ENCODE peak calls at places on chromosomes 12 and 14, in nine cellular contexts. S is HEK293T; J is GM13976; C is IMR-90; G is NCI-H69; I is NT2/D1; U is activated CD4-positive, alpha-beta T cell treated with anti-CD3 and anti-CD28 coated beads for 48 hours; E is HS-5; Q is hepatocyte. K is an unnamed sample.

GRCh38 chr12:115691123-115691522 is 586.4 kb downstream of the MED13L start:
- DNase-seq in C (no peak), Q (peak), J (no peak), I (no peak), S (no peak), G (no peak), E (no peak), U (no peak), K (no peak)

GRCh38 chr12:29241821-29242591 is 92.9 kb downstream of the FAR2 start:
- DNase-seq in G (no peak), S (peak), C (peak), I (no peak), J (peak), U (peak), E (peak), Q (peak), K (no peak)

GRCh38 chr12:60266381-60266852 is 670.6 kb downstream of the SLC16A7 start:
- DNase-seq in C (peak), G (no peak), Q (peak), I (no peak), U (no peak), J (no peak), S (no peak), E (peak), K (no peak)

GRCh38 chr14:24369907-24370687 is 2.1 kb downstream of the NFATC4 start:
- DNase-seq in E (no peak), S (no peak), Q (no peak), U (no peak), I (no peak), C (no peak), G (no peak), J (no peak), K (no peak)

GRCh38 chr12:27437839-27438238 is 8.7 kb upstream of the SMCO2 start:
- DNase-seq in C (no peak), Q (no peak), G (no peak), S (no peak), J (no peak), U (no peak), I (no peak), E (no peak), K (no peak)

GRCh38 chr14:65495196-65495595 is 82.7 kb downstream of the FUT8 start:
- DNase-seq in J (no peak), G (no peak), E (no peak), I (no peak), U (no peak), Q (no peak), S (no peak), C (peak), K (no peak)

GRCh38 chr12:121145221-121145620 is 12.5 kb downstream of the P2RX7 start:
- DNase-seq in I (no peak), S (no peak), C (peak), U (peak), G (no peak), E (no peak), J (no peak), Q (no peak), K (no peak)

GRCh38 chr14:20866963-20867362 is 24.2 kb upstream of the RNASE3 start:
- DNase-seq in C (no peak), E (no peak), J (no peak), I (peak), U (no peak), G (no peak), Q (peak), S (no peak), K (no peak)

GRCh38 chr12:4934651-4935050 is 24.9 kb downstream of the KCNA1 start:
- DNase-seq in Q (no peak), I (no peak), J (no peak), U (no peak), G (peak), S (no peak), E (no peak), C (peak), K (no peak)

GRCh38 chr12:53751336-53752191 is at the start of gene CISTR:
- DNase-seq in S (no peak), E (no peak), Q (peak), I (no peak), U (peak), J (peak), G (peak), C (no peak), K (no peak)

GRCh38 chr12:31736472-31736871 is 7.7 kb upstream of the AMN1 start:
- DNase-seq in G (peak), E (peak), S (no peak), C (peak), U (peak), J (no peak), I (no peak), Q (peak), K (no peak)

GRCh38 chr12:2035421-2036080 is 17.2 kb upstream of the CACNA1C start:
- DNase-seq in I (no peak), G (no peak), J (no peak), S (no peak), Q (no peak), C (no peak), U (no peak), E (no peak), K (no peak)

GRCh38 chr14:25090716-25091454 is 40.9 kb upstream of the STXBP6 start:
- DNase-seq in I (no peak), E (peak), J (no peak), Q (peak), G (peak), U (no peak), S (no peak), C (peak), K (peak)

GRCh38 chr14:77989441-77989891 is 180.7 kb upstream of the NRXN3 start:
- DNase-seq in Q (no peak), J (no peak), I (no peak), U (no peak), C (no peak), E (no peak), S (no peak), G (no peak), K (no peak)

GRCh38 chr12:7354521-7354920 is 50.6 kb downstream of the ACSM4 start:
- DNase-seq in E (no peak), S (no peak), I (no peak), G (no peak), J (no peak), C (no peak), Q (no peak), U (no peak), K (no peak)

GRCh38 chr12:58633479-58633878 is 286.8 kb downstream of the LRIG3 start:
- DNase-seq in Q (no peak), U (no peak), I (no peak), G (no peak), J (no peak), C (peak), S (no peak), E (no peak), K (no peak)

GRCh38 chr12:24615967-24616411 is 332.9 kb downstream of the BCAT1 start:
- DNase-seq in S (no peak), J (no peak), G (no peak), E (no peak), C (peak), U (no peak), Q (peak), I (no peak), K (no peak)

GRCh38 chr12:124510301-124510970 is 57.0 kb downstream of the NCOR2 start:
- DNase-seq in C (no peak), J (no peak), G (peak), Q (no peak), U (peak), I (no peak), E (no peak), S (no peak), K (peak)

GRCh38 chr14:83607682-83608081 is 1922.3 kb upstream of the FLRT2 start:
- DNase-seq in G (no peak), E (no peak), I (no peak), Q (no peak), U (no peak), S (no peak), C (no peak), J (no peak), K (no peak)

GRCh38 chr14:36398463-36399291 is 78.2 kb upstream of the MBIP start:
- DNase-seq in C (no peak), G (no peak), S (no peak), Q (no peak), I (no peak), J (no peak), U (no peak), E (no peak), K (no peak)

GRCh38 chr12:59113831-59114273 is 193.5 kb upstream of the LRIG3 start:
- DNase-seq in G (peak), Q (peak), S (peak), U (peak), I (peak), E (peak), C (peak), J (peak), K (peak)

GRCh38 chr14:51453869-51454268 is 197.8 kb upstream of the FRMD6 start:
- DNase-seq in C (no peak), Q (no peak), I (no peak), J (no peak), G (peak), S (no peak), E (no peak), U (no peak), K (no peak)

GRCh38 chr12:52234226-52234810 is 1.3 kb downstream of the KRT7 start:
- DNase-seq in I (no peak), Q (no peak), G (no peak), S (no peak), C (no peak), E (no peak), J (peak), U (no peak), K (no peak)

GRCh38 chr14:20873370-20874177 is 17.6 kb upstream of the RNASE3 start:
- DNase-seq in I (peak), G (peak), C (peak), Q (peak), U (peak), J (peak), E (no peak), S (peak), K (peak)

GRCh38 chr12:132453361-132454133 is 36.4 kb upstream of the FBRSL1 start:
- DNase-seq in I (no peak), G (no peak), E (no peak), U (no peak), S (no peak), J (no peak), C (peak), Q (no peak), K (no peak)

GRCh38 chr14:37974421-37974820 is 233.3 kb upstream of the SSTR1 start:
- DNase-seq in E (no peak), I (no peak), U (no peak), Q (no peak), C (no peak), G (no peak), S (no peak), J (no peak), K (no peak)

GRCh38 chr12:105935981-105936380 is 202.8 kb downstream of the NUAK1 start:
- DNase-seq in J (no peak), Q (no peak), U (no peak), G (peak), C (peak), E (no peak), S (no peak), I (no peak), K (no peak)

GRCh38 chr14:88667555-88668273 is 104.9 kb downstream of the ZC3H14 start:
- DNase-seq in C (peak), Q (peak), J (peak), G (peak), I (peak), E (peak), U (peak), S (peak), K (no peak)

GRCh38 chr14:93956514-93957332 is 19.6 kb downstream of the ASB2 start:
- DNase-seq in S (no peak), J (peak), U (no peak), C (no peak), Q (no peak), E (no peak), I (no peak), G (no peak), K (no peak)

GRCh38 chr12:13941258-13942249 is 39.8 kb downstream of the GRIN2B start:
- DNase-seq in G (peak), I (peak), S (peak), J (peak), Q (peak), U (peak), C (peak), E (no peak), K (peak)

GRCh38 chr14:35355981-35356839 is 48.3 kb downstream of the NFKBIA start:
- DNase-seq in C (peak), Q (peak), U (peak), J (no peak), S (no peak), I (no peak), G (peak), E (no peak), K (no peak)

GRCh38 chr12:25708661-25709060 is 155.6 kb upstream of the LMNTD1 start:
- DNase-seq in C (no peak), I (no peak), G (no peak), Q (no peak), J (no peak), E (no peak), U (no peak), S (no peak), K (no peak)

GRCh38 chr12:1922985-1923384 is 4.5 kb upstream of the CACNA2D4 start:
- DNase-seq in E (no peak), Q (peak), S (no peak), J (peak), G (no peak), I (no peak), C (no peak), U (no peak), K (no peak)

GRCh38 chr12:54215990-54216579 is 27.3 kb upstream of the SMUG1 start:
- DNase-seq in J (peak), Q (peak), E (no peak), C (no peak), U (peak), G (peak), S (no peak), I (no peak), K (peak)

GRCh38 chr12:26648584-26648983 is 184.4 kb downstream of the ITPR2 start:
- DNase-seq in S (no peak), I (no peak), J (no peak), E (peak), U (no peak), G (no peak), C (peak), Q (no peak), K (no peak)

GRCh38 chr12:84950971-84951546 is 38.5 kb upstream of the SLC6A15 start:
- DNase-seq in S (no peak), Q (no peak), I (no peak), J (no peak), C (no peak), E (no peak), U (no peak), G (no peak), K (no peak)

GRCh38 chr12:121085842-121086353 is 46.8 kb upstream of the P2RX7 start:
- DNase-seq in U (no peak), S (no peak), J (no peak), I (no peak), E (no peak), Q (no peak), C (no peak), G (no peak), K (no peak)

GRCh38 chr12:121532503-121533390 is 48.1 kb downstream of the KDM2B start:
- DNase-seq in C (peak), S (no peak), G (no peak), J (no peak), E (no peak), Q (no peak), U (no peak), I (no peak), K (no peak)

GRCh38 chr14:103530831-103531230 is 1.8 kb downstream of the TRMT61A start:
- DNase-seq in G (no peak), I (no peak), J (no peak), E (no peak), C (no peak), U (no peak), S (no peak), Q (no peak), K (no peak)